ENCODE peak calls at places on chromosomes 4 and X, in four cellular contexts. W, P, R and K are unnamed samples.
A peak's percentile ranks its signal among the peaks of the same experiment; 100 is the strongest.

GRCh38 chr4:34158883-34159282 is 2085.4 kb downstream of the ARAP2 start:
- DNase-seq in W (no peak), P (no peak), R (no peak), K (no peak)

GRCh38 chr4:104964387-104965175 is 182.1 kb upstream of the TET2 start:
- DNase-seq in W (no peak), P (no peak), R (no peak), K (no peak)

GRCh38 chr4:39763714-39764572 is 66.0 kb downstream of the UBE2K start:
- DNase-seq in W (no peak), P (no peak), R (no peak), K (no peak)

GRCh38 chrX:56763556-56764152 is 34.6 kb downstream of the NBDY start:
- DNase-seq in W (no peak), P (peak; percentile 73), R (peak; percentile 58), K (no peak)

GRCh38 chr4:86484241-86484640 is 109.9 kb upstream of the PTPN13 start:
- DNase-seq in W (no peak), P (no peak), R (no peak), K (no peak)

GRCh38 chrX:66961665-66962064 is 322.8 kb upstream of the EDA2R start:
- DNase-seq in W (no peak), P (no peak), R (no peak), K (no peak)

GRCh38 chr4:183659919-183660318 is 826 bp downstream of the TRAPPC11 start:
- DNase-seq in W (no peak), P (no peak), R (no peak), K (no peak)

GRCh38 chrX:10163031-10163430 is 6.3 kb downstream of the CLCN4 start:
- DNase-seq in W (no peak), P (no peak), R (no peak), K (no peak)

GRCh38 chr4:9919047-9919446 is 102.2 kb downstream of the SLC2A9 start:
- DNase-seq in W (no peak), P (no peak), R (no peak), K (no peak)

GRCh38 chr4:13344216-13344615 is 139.9 kb downstream of the RAB28 start:
- DNase-seq in W (no peak), P (no peak), R (no peak), K (no peak)

GRCh38 chr4:82785248-82786003 is 13.2 kb downstream of the SCD5 start:
- DNase-seq in W (peak; percentile 74), P (peak; percentile 45), R (no peak), K (peak; percentile 88)

GRCh38 chrX:131944936-131945902 is 77.9 kb upstream of the STK26 start:
- DNase-seq in W (no peak), P (no peak), R (no peak), K (no peak)

GRCh38 chr4:107312366-107312765 is 276.3 kb upstream of the DKK2 start:
- DNase-seq in W (no peak), P (no peak), R (no peak), K (no peak)

GRCh38 chr4:168593399-168593798 is 96.5 kb downstream of the PALLD start:
- DNase-seq in W (no peak), P (no peak), R (no peak), K (no peak)

GRCh38 chrX:63186137-63186536 is 165.0 kb downstream of the SPIN4 start:
- DNase-seq in W (no peak), P (no peak), R (no peak), K (no peak)

GRCh38 chrX:39630344-39630743 is 467.4 kb downstream of the BCOR start:
- DNase-seq in W (no peak), P (no peak), R (no peak), K (no peak)

GRCh38 chr4:117835566-117835965 is 198.7 kb upstream of the NDST3 start:
- DNase-seq in W (no peak), P (no peak), R (no peak), K (no peak)

GRCh38 chr4:135382280-135382679 is 1180.7 kb upstream of the PABPC4L start:
- DNase-seq in W (no peak), P (no peak), R (no peak), K (no peak)

GRCh38 chr4:21476753-21477152 is 471.8 kb downstream of the KCNIP4 start:
- DNase-seq in W (no peak), P (no peak), R (peak; percentile 76), K (no peak)

GRCh38 chrX:123976671-123977316 is 15.3 kb downstream of the STAG2 start:
- DNase-seq in W (no peak), P (no peak), R (no peak), K (peak; percentile 69)

GRCh38 chrX:115437841-115438240 is 123.1 kb upstream of the PLS3 start:
- DNase-seq in W (no peak), P (no peak), R (no peak), K (no peak)

GRCh38 chrX:99301990-99302389 is 1108.1 kb downstream of the PCDH19 start:
- DNase-seq in W (no peak), P (no peak), R (no peak), K (peak; percentile 43)

GRCh38 chrX:153685751-153686676 is 1.7 kb upstream of the SLC6A8 start:
- DNase-seq in W (no peak), P (no peak), R (no peak), K (no peak)

GRCh38 chr4:76723916-76724315 is 174.0 kb downstream of the SOWAHB start:
- DNase-seq in W (no peak), P (peak; percentile 53), R (no peak), K (no peak)

GRCh38 chr4:985123-985830 is 1.6 kb upstream of the IDUA start:
- DNase-seq in W (no peak), P (no peak), R (peak; percentile 80), K (no peak)

GRCh38 chrX:107648332-107648731 is 20.0 kb downstream of the PRPS1 start:
- DNase-seq in W (no peak), P (no peak), R (no peak), K (no peak)

GRCh38 chrX:10110984-10111363 is 45.8 kb upstream of the CLCN4 start:
- DNase-seq in W (no peak), P (no peak), R (no peak), K (no peak)

GRCh38 chr4:65825121-65825520 is 154.8 kb upstream of the EPHA5 start:
- DNase-seq in W (no peak), P (no peak), R (no peak), K (no peak)

GRCh38 chr4:125952631-125953030 is 637.9 kb downstream of the FAT4 start:
- DNase-seq in W (no peak), P (no peak), R (no peak), K (no peak)

GRCh38 chr4:140423106-140423505 is 4.3 kb downstream of the CLGN start:
- DNase-seq in W (no peak), P (no peak), R (no peak), K (no peak)

GRCh38 chr4:180164799-180165198 is 2078.4 kb upstream of the TENM3 start:
- DNase-seq in W (no peak), P (peak; percentile 27), R (peak; percentile 3), K (no peak)

GRCh38 chrX:47217121-47217851 is 1.2 kb upstream of the CDK16 start:
- DNase-seq in W (peak; percentile 32), P (no peak), R (no peak), K (no peak)

GRCh38 chr4:183286590-183287308 is 33.3 kb downstream of the CLDN22 start:
- DNase-seq in W (no peak), P (no peak), R (no peak), K (no peak)

GRCh38 chrX:69113723-69114122 is 51.5 kb downstream of the PJA1 start:
- DNase-seq in W (no peak), P (no peak), R (no peak), K (no peak)